ENCODE peak calls at places on chromosomes 4 and X, in nine cellular contexts. One of them, this sample, is unnamed.

GRCh38 chr4:11428161-11428700 is 463 bp downstream of the HS3ST1 start:
- DNase-seq in NT2/D1: no peak
- DNase-seq in MCF 10A: no peak
- DNase-seq in activated T-helper 1 cell treated with anti-CD3 and anti-CD28 coated beads, Interleukin-12 subunit alpha, Interleukin-12 subunit beta, Interleukin-2, Interleukin-4 antibody, amounts not matched to agents 30 ng/mL and 10 ng/mL and 1 ng/mL, durations not matched to agents 14 hours and 24 hours and 36 hours: no peak
- DNase-seq in fibroblast of mammary gland: no peak
- DNase-seq in SHP77: no peak
- DNase-seq in left colon: peak
- DNase-seq in stimulated activated CD4-positive, alpha-beta T cell treated with anti-CD3 and anti-CD28 coated beads, Interleukin-4, amount 100 ng/mL, for 48 hours: no peak
- DNase-seq in lung: no peak
- DNase-seq in this sample: peak

GRCh38 chrX:67543818-67544217 is at the start of gene AR:
- DNase-seq in MCF 10A: no peak
- DNase-seq in activated T-helper 1 cell treated with anti-CD3 and anti-CD28 coated beads, Interleukin-12 subunit alpha, Interleukin-12 subunit beta, Interleukin-2, Interleukin-4 antibody, amounts not matched to agents 30 ng/mL and 10 ng/mL and 1 ng/mL, durations not matched to agents 14 hours and 24 hours and 36 hours: no peak
- DNase-seq in stimulated activated CD4-positive, alpha-beta T cell treated with anti-CD3 and anti-CD28 coated beads, Interleukin-4, amount 100 ng/mL, for 48 hours: no peak
- DNase-seq in SHP77: no peak
- DNase-seq in left colon: no peak
- DNase-seq in NT2/D1: peak
- DNase-seq in fibroblast of mammary gland: peak
- DNase-seq in lung: peak
- DNase-seq in this sample: peak

GRCh38 chr4:105149771-105150170 is 3.1 kb downstream of the TET2 start:
- DNase-seq in activated T-helper 1 cell treated with anti-CD3 and anti-CD28 coated beads, Interleukin-12 subunit alpha, Interleukin-12 subunit beta, Interleukin-2, Interleukin-4 antibody, amounts not matched to agents 30 ng/mL and 10 ng/mL and 1 ng/mL, durations not matched to agents 14 hours and 24 hours and 36 hours: no peak
- DNase-seq in left colon: no peak
- DNase-seq in fibroblast of mammary gland: no peak
- DNase-seq in lung: no peak
- DNase-seq in MCF 10A: peak
- DNase-seq in SHP77: no peak
- DNase-seq in stimulated activated CD4-positive, alpha-beta T cell treated with anti-CD3 and anti-CD28 coated beads, Interleukin-4, amount 100 ng/mL, for 48 hours: no peak
- DNase-seq in NT2/D1: no peak
- DNase-seq in this sample: no peak

GRCh38 chr4:4854649-4855292 is 4.7 kb upstream of the MSX1 start:
- DNase-seq in activated T-helper 1 cell treated with anti-CD3 and anti-CD28 coated beads, Interleukin-12 subunit alpha, Interleukin-12 subunit beta, Interleukin-2, Interleukin-4 antibody, amounts not matched to agents 30 ng/mL and 10 ng/mL and 1 ng/mL, durations not matched to agents 14 hours and 24 hours and 36 hours: no peak
- DNase-seq in lung: no peak
- DNase-seq in fibroblast of mammary gland: no peak
- DNase-seq in left colon: peak
- DNase-seq in SHP77: no peak
- DNase-seq in MCF 10A: no peak
- DNase-seq in stimulated activated CD4-positive, alpha-beta T cell treated with anti-CD3 and anti-CD28 coated beads, Interleukin-4, amount 100 ng/mL, for 48 hours: no peak
- DNase-seq in NT2/D1: no peak
- DNase-seq in this sample: no peak

GRCh38 chrX:12868747-12869146 is 1.9 kb downstream of the TLR7 start:
- DNase-seq in left colon: no peak
- DNase-seq in NT2/D1: no peak
- DNase-seq in SHP77: no peak
- DNase-seq in fibroblast of mammary gland: no peak
- DNase-seq in MCF 10A: no peak
- DNase-seq in stimulated activated CD4-positive, alpha-beta T cell treated with anti-CD3 and anti-CD28 coated beads, Interleukin-4, amount 100 ng/mL, for 48 hours: no peak
- DNase-seq in lung: no peak
- DNase-seq in activated T-helper 1 cell treated with anti-CD3 and anti-CD28 coated beads, Interleukin-12 subunit alpha, Interleukin-12 subunit beta, Interleukin-2, Interleukin-4 antibody, amounts not matched to agents 30 ng/mL and 10 ng/mL and 1 ng/mL, durations not matched to agents 14 hours and 24 hours and 36 hours: no peak
- DNase-seq in this sample: no peak

GRCh38 chr4:92520563-92520962 is 216.8 kb downstream of the GRID2 start:
- DNase-seq in stimulated activated CD4-positive, alpha-beta T cell treated with anti-CD3 and anti-CD28 coated beads, Interleukin-4, amount 100 ng/mL, for 48 hours: no peak
- DNase-seq in fibroblast of mammary gland: no peak
- DNase-seq in left colon: no peak
- DNase-seq in SHP77: no peak
- DNase-seq in MCF 10A: no peak
- DNase-seq in lung: no peak
- DNase-seq in NT2/D1: peak
- DNase-seq in activated T-helper 1 cell treated with anti-CD3 and anti-CD28 coated beads, Interleukin-12 subunit alpha, Interleukin-12 subunit beta, Interleukin-2, Interleukin-4 antibody, amounts not matched to agents 30 ng/mL and 10 ng/mL and 1 ng/mL, durations not matched to agents 14 hours and 24 hours and 36 hours: no peak
- DNase-seq in this sample: no peak

GRCh38 chrX:40005290-40006011 is 92.3 kb downstream of the BCOR start:
- DNase-seq in activated T-helper 1 cell treated with anti-CD3 and anti-CD28 coated beads, Interleukin-12 subunit alpha, Interleukin-12 subunit beta, Interleukin-2, Interleukin-4 antibody, amounts not matched to agents 30 ng/mL and 10 ng/mL and 1 ng/mL, durations not matched to agents 14 hours and 24 hours and 36 hours: no peak
- DNase-seq in MCF 10A: no peak
- DNase-seq in left colon: no peak
- DNase-seq in NT2/D1: no peak
- DNase-seq in SHP77: no peak
- DNase-seq in fibroblast of mammary gland: no peak
- DNase-seq in lung: no peak
- DNase-seq in stimulated activated CD4-positive, alpha-beta T cell treated with anti-CD3 and anti-CD28 coated beads, Interleukin-4, amount 100 ng/mL, for 48 hours: no peak
- DNase-seq in this sample: no peak

GRCh38 chr4:17447675-17448298 is 64.1 kb downstream of the QDPR start:
- DNase-seq in left colon: no peak
- DNase-seq in NT2/D1: peak
- DNase-seq in activated T-helper 1 cell treated with anti-CD3 and anti-CD28 coated beads, Interleukin-12 subunit alpha, Interleukin-12 subunit beta, Interleukin-2, Interleukin-4 antibody, amounts not matched to agents 30 ng/mL and 10 ng/mL and 1 ng/mL, durations not matched to agents 14 hours and 24 hours and 36 hours: peak
- DNase-seq in fibroblast of mammary gland: peak
- DNase-seq in lung: peak
- DNase-seq in SHP77: no peak
- DNase-seq in stimulated activated CD4-positive, alpha-beta T cell treated with anti-CD3 and anti-CD28 coated beads, Interleukin-4, amount 100 ng/mL, for 48 hours: peak
- DNase-seq in MCF 10A: peak
- DNase-seq in this sample: peak

GRCh38 chr4:120105472-120105871 is 38.8 kb upstream of the MAD2L1 start:
- DNase-seq in SHP77: no peak
- DNase-seq in lung: no peak
- DNase-seq in NT2/D1: no peak
- DNase-seq in fibroblast of mammary gland: no peak
- DNase-seq in left colon: no peak
- DNase-seq in activated T-helper 1 cell treated with anti-CD3 and anti-CD28 coated beads, Interleukin-12 subunit alpha, Interleukin-12 subunit beta, Interleukin-2, Interleukin-4 antibody, amounts not matched to agents 30 ng/mL and 10 ng/mL and 1 ng/mL, durations not matched to agents 14 hours and 24 hours and 36 hours: no peak
- DNase-seq in MCF 10A: no peak
- DNase-seq in stimulated activated CD4-positive, alpha-beta T cell treated with anti-CD3 and anti-CD28 coated beads, Interleukin-4, amount 100 ng/mL, for 48 hours: no peak
- DNase-seq in this sample: no peak

GRCh38 chr4:139840773-139841172 is 175.2 kb downstream of the MGST2 start:
- DNase-seq in left colon: no peak
- DNase-seq in NT2/D1: no peak
- DNase-seq in stimulated activated CD4-positive, alpha-beta T cell treated with anti-CD3 and anti-CD28 coated beads, Interleukin-4, amount 100 ng/mL, for 48 hours: no peak
- DNase-seq in fibroblast of mammary gland: no peak
- DNase-seq in activated T-helper 1 cell treated with anti-CD3 and anti-CD28 coated beads, Interleukin-12 subunit alpha, Interleukin-12 subunit beta, Interleukin-2, Interleukin-4 antibody, amounts not matched to agents 30 ng/mL and 10 ng/mL and 1 ng/mL, durations not matched to agents 14 hours and 24 hours and 36 hours: no peak
- DNase-seq in lung: no peak
- DNase-seq in MCF 10A: no peak
- DNase-seq in SHP77: no peak
- DNase-seq in this sample: peak

GRCh38 chr4:29711226-29711625 is 1008.9 kb upstream of the PCDH7 start:
- DNase-seq in MCF 10A: no peak
- DNase-seq in fibroblast of mammary gland: peak
- DNase-seq in lung: no peak
- DNase-seq in SHP77: no peak
- DNase-seq in activated T-helper 1 cell treated with anti-CD3 and anti-CD28 coated beads, Interleukin-12 subunit alpha, Interleukin-12 subunit beta, Interleukin-2, Interleukin-4 antibody, amounts not matched to agents 30 ng/mL and 10 ng/mL and 1 ng/mL, durations not matched to agents 14 hours and 24 hours and 36 hours: no peak
- DNase-seq in left colon: no peak
- DNase-seq in NT2/D1: no peak
- DNase-seq in stimulated activated CD4-positive, alpha-beta T cell treated with anti-CD3 and anti-CD28 coated beads, Interleukin-4, amount 100 ng/mL, for 48 hours: no peak
- DNase-seq in this sample: no peak

GRCh38 chr4:55004831-55005230 is 120.6 kb downstream of the KDR start:
- DNase-seq in fibroblast of mammary gland: peak
- DNase-seq in activated T-helper 1 cell treated with anti-CD3 and anti-CD28 coated beads, Interleukin-12 subunit alpha, Interleukin-12 subunit beta, Interleukin-2, Interleukin-4 antibody, amounts not matched to agents 30 ng/mL and 10 ng/mL and 1 ng/mL, durations not matched to agents 14 hours and 24 hours and 36 hours: no peak
- DNase-seq in stimulated activated CD4-positive, alpha-beta T cell treated with anti-CD3 and anti-CD28 coated beads, Interleukin-4, amount 100 ng/mL, for 48 hours: no peak
- DNase-seq in left colon: no peak
- DNase-seq in NT2/D1: no peak
- DNase-seq in SHP77: no peak
- DNase-seq in MCF 10A: no peak
- DNase-seq in lung: no peak
- DNase-seq in this sample: no peak

GRCh38 chr4:112604590-112604989 is 32.1 kb downstream of the ZGRF1 start:
- DNase-seq in fibroblast of mammary gland: peak
- DNase-seq in stimulated activated CD4-positive, alpha-beta T cell treated with anti-CD3 and anti-CD28 coated beads, Interleukin-4, amount 100 ng/mL, for 48 hours: no peak
- DNase-seq in NT2/D1: peak
- DNase-seq in lung: peak
- DNase-seq in MCF 10A: peak
- DNase-seq in left colon: no peak
- DNase-seq in activated T-helper 1 cell treated with anti-CD3 and anti-CD28 coated beads, Interleukin-12 subunit alpha, Interleukin-12 subunit beta, Interleukin-2, Interleukin-4 antibody, amounts not matched to agents 30 ng/mL and 10 ng/mL and 1 ng/mL, durations not matched to agents 14 hours and 24 hours and 36 hours: peak
- DNase-seq in SHP77: peak
- DNase-seq in this sample: peak

GRCh38 chrX:71253253-71254091 is 468 bp downstream of the ZMYM3 start:
- DNase-seq in left colon: no peak
- DNase-seq in MCF 10A: peak
- DNase-seq in activated T-helper 1 cell treated with anti-CD3 and anti-CD28 coated beads, Interleukin-12 subunit alpha, Interleukin-12 subunit beta, Interleukin-2, Interleukin-4 antibody, amounts not matched to agents 30 ng/mL and 10 ng/mL and 1 ng/mL, durations not matched to agents 14 hours and 24 hours and 36 hours: no peak
- DNase-seq in fibroblast of mammary gland: peak
- DNase-seq in NT2/D1: no peak
- DNase-seq in SHP77: peak
- DNase-seq in lung: no peak
- DNase-seq in stimulated activated CD4-positive, alpha-beta T cell treated with anti-CD3 and anti-CD28 coated beads, Interleukin-4, amount 100 ng/mL, for 48 hours: peak
- DNase-seq in this sample: peak

GRCh38 chr4:81165853-81166430 is 49.1 kb downstream of the PRKG2 start:
- DNase-seq in activated T-helper 1 cell treated with anti-CD3 and anti-CD28 coated beads, Interleukin-12 subunit alpha, Interleukin-12 subunit beta, Interleukin-2, Interleukin-4 antibody, amounts not matched to agents 30 ng/mL and 10 ng/mL and 1 ng/mL, durations not matched to agents 14 hours and 24 hours and 36 hours: no peak
- DNase-seq in stimulated activated CD4-positive, alpha-beta T cell treated with anti-CD3 and anti-CD28 coated beads, Interleukin-4, amount 100 ng/mL, for 48 hours: no peak
- DNase-seq in NT2/D1: no peak
- DNase-seq in SHP77: no peak
- DNase-seq in lung: no peak
- DNase-seq in fibroblast of mammary gland: peak
- DNase-seq in MCF 10A: peak
- DNase-seq in left colon: no peak
- DNase-seq in this sample: no peak

GRCh38 chr4:121800638-121800960 is 524 bp upstream of the EXOSC9 start:
- DNase-seq in MCF 10A: no peak
- DNase-seq in SHP77: no peak
- DNase-seq in fibroblast of mammary gland: no peak
- DNase-seq in stimulated activated CD4-positive, alpha-beta T cell treated with anti-CD3 and anti-CD28 coated beads, Interleukin-4, amount 100 ng/mL, for 48 hours: no peak
- DNase-seq in activated T-helper 1 cell treated with anti-CD3 and anti-CD28 coated beads, Interleukin-12 subunit alpha, Interleukin-12 subunit beta, Interleukin-2, Interleukin-4 antibody, amounts not matched to agents 30 ng/mL and 10 ng/mL and 1 ng/mL, durations not matched to agents 14 hours and 24 hours and 36 hours: no peak
- DNase-seq in left colon: no peak
- DNase-seq in lung: no peak
- DNase-seq in NT2/D1: no peak
- DNase-seq in this sample: no peak

GRCh38 chr4:99285387-99285786 is 5.4 kb downstream of the ADH1A start:
- DNase-seq in fibroblast of mammary gland: no peak
- DNase-seq in SHP77: no peak
- DNase-seq in activated T-helper 1 cell treated with anti-CD3 and anti-CD28 coated beads, Interleukin-12 subunit alpha, Interleukin-12 subunit beta, Interleukin-2, Interleukin-4 antibody, amounts not matched to agents 30 ng/mL and 10 ng/mL and 1 ng/mL, durations not matched to agents 14 hours and 24 hours and 36 hours: no peak
- DNase-seq in NT2/D1: no peak
- DNase-seq in MCF 10A: no peak
- DNase-seq in stimulated activated CD4-positive, alpha-beta T cell treated with anti-CD3 and anti-CD28 coated beads, Interleukin-4, amount 100 ng/mL, for 48 hours: no peak
- DNase-seq in lung: no peak
- DNase-seq in left colon: no peak
- DNase-seq in this sample: no peak

GRCh38 chr4:139242511-139243051 is 37.4 kb downstream of the MGARP start:
- DNase-seq in MCF 10A: peak
- DNase-seq in NT2/D1: no peak
- DNase-seq in SHP77: no peak
- DNase-seq in activated T-helper 1 cell treated with anti-CD3 and anti-CD28 coated beads, Interleukin-12 subunit alpha, Interleukin-12 subunit beta, Interleukin-2, Interleukin-4 antibody, amounts not matched to agents 30 ng/mL and 10 ng/mL and 1 ng/mL, durations not matched to agents 14 hours and 24 hours and 36 hours: no peak
- DNase-seq in lung: no peak
- DNase-seq in fibroblast of mammary gland: peak
- DNase-seq in left colon: no peak
- DNase-seq in stimulated activated CD4-positive, alpha-beta T cell treated with anti-CD3 and anti-CD28 coated beads, Interleukin-4, amount 100 ng/mL, for 48 hours: no peak
- DNase-seq in this sample: no peak

GRCh38 chr4:171203425-171203824 is 609.8 kb upstream of the GALNTL6 start:
- DNase-seq in left colon: no peak
- DNase-seq in NT2/D1: no peak
- DNase-seq in MCF 10A: peak
- DNase-seq in activated T-helper 1 cell treated with anti-CD3 and anti-CD28 coated beads, Interleukin-12 subunit alpha, Interleukin-12 subunit beta, Interleukin-2, Interleukin-4 antibody, amounts not matched to agents 30 ng/mL and 10 ng/mL and 1 ng/mL, durations not matched to agents 14 hours and 24 hours and 36 hours: no peak
- DNase-seq in fibroblast of mammary gland: peak
- DNase-seq in stimulated activated CD4-positive, alpha-beta T cell treated with anti-CD3 and anti-CD28 coated beads, Interleukin-4, amount 100 ng/mL, for 48 hours: no peak
- DNase-seq in SHP77: no peak
- DNase-seq in lung: no peak
- DNase-seq in this sample: peak

GRCh38 chr4:95141376-95141775 is 383.6 kb downstream of the BMPR1B start:
- DNase-seq in stimulated activated CD4-positive, alpha-beta T cell treated with anti-CD3 and anti-CD28 coated beads, Interleukin-4, amount 100 ng/mL, for 48 hours: no peak
- DNase-seq in NT2/D1: no peak
- DNase-seq in left colon: no peak
- DNase-seq in activated T-helper 1 cell treated with anti-CD3 and anti-CD28 coated beads, Interleukin-12 subunit alpha, Interleukin-12 subunit beta, Interleukin-2, Interleukin-4 antibody, amounts not matched to agents 30 ng/mL and 10 ng/mL and 1 ng/mL, durations not matched to agents 14 hours and 24 hours and 36 hours: no peak
- DNase-seq in fibroblast of mammary gland: peak
- DNase-seq in MCF 10A: no peak
- DNase-seq in lung: no peak
- DNase-seq in SHP77: no peak
- DNase-seq in this sample: no peak

GRCh38 chr4:186726440-186727148 is 2.9 kb upstream of the FAT1 start:
- DNase-seq in stimulated activated CD4-positive, alpha-beta T cell treated with anti-CD3 and anti-CD28 coated beads, Interleukin-4, amount 100 ng/mL, for 48 hours: no peak
- DNase-seq in activated T-helper 1 cell treated with anti-CD3 and anti-CD28 coated beads, Interleukin-12 subunit alpha, Interleukin-12 subunit beta, Interleukin-2, Interleukin-4 antibody, amounts not matched to agents 30 ng/mL and 10 ng/mL and 1 ng/mL, durations not matched to agents 14 hours and 24 hours and 36 hours: no peak
- DNase-seq in SHP77: peak
- DNase-seq in fibroblast of mammary gland: peak
- DNase-seq in left colon: peak
- DNase-seq in lung: peak
- DNase-seq in MCF 10A: peak
- DNase-seq in NT2/D1: no peak
- DNase-seq in this sample: peak

This sample was measured in DMS53.